ENCODE peak calls at places on chromosomes 6 and 20, in five cellular contexts. Y is A673, J is aorta, G is tibial nerve, B is mesenchymal stem cell. C is an unnamed sample.

GRCh38 chr6:143400258-143401059 is 50.0 kb downstream of the ADAT2 start:
- DNase-seq in Y (peak; percentile 12), J (peak; percentile 62), G (peak; percentile 11), B (no peak), C (no peak)

GRCh38 chr6:148323344-148323743 is 19.3 kb upstream of the SASH1 start:
- DNase-seq in Y (no peak), J (no peak), G (no peak), B (peak; percentile 75), C (no peak)

GRCh38 chr6:141677598-141678211 is 455.0 kb upstream of the GJE1 start:
- DNase-seq in Y (peak; percentile 76), J (no peak), G (no peak), B (peak; percentile 51), C (no peak)

GRCh38 chr20:1822564-1823420 is 72.4 kb upstream of the SIRPA start:
- DNase-seq in Y (no peak), J (no peak), G (no peak), B (peak; percentile 77), C (no peak)

GRCh38 chr20:16530201-16530681 is 43.0 kb downstream of the KIF16B start:
- DNase-seq in Y (no peak), J (no peak), G (no peak), B (peak; percentile 87), C (no peak)

GRCh38 chr20:50274570-50275430 is 84.2 kb downstream of the CEBPB start:
- DNase-seq in Y (no peak), J (peak; percentile 95), G (peak; percentile 51), B (no peak), C (no peak)

GRCh38 chr20:5001174-5002076 is at the start of gene SLC23A2:
- DNase-seq in Y (peak; percentile 59), J (peak; percentile 53), G (no peak), B (peak; percentile 36), C (peak; percentile 51)

GRCh38 chr6:166056637-166057036 is 111.0 kb downstream of the TBXT start:
- DNase-seq in Y (no peak), J (peak; percentile 70), G (no peak), B (no peak), C (no peak)

GRCh38 chr20:32441638-32442037 is 83.5 kb downstream of the ASXL1 start:
- DNase-seq in Y (no peak), J (no peak), G (no peak), B (no peak), C (no peak)

GRCh38 chr6:157034433-157035230 is 257.5 kb downstream of the ARID1B start:
- DNase-seq in Y (peak; percentile 74), J (no peak), G (no peak), B (peak; percentile 61), C (no peak)
- H3K27ac ChIP-seq in Y (no peak overlapping the region), J (no peak overlapping the region), G (no peak overlapping the region), B (no peak overlapping the region), C (no peak overlapping the region)

GRCh38 chr20:44621939-44622338 is 29.6 kb downstream of the ADA start:
- DNase-seq in Y (no peak), J (no peak), G (no peak), B (no peak), C (no peak)
- H3K27me3 ChIP-seq in Y (no peaks in the 10 kb centered on the region), J (no peaks in the 10 kb centered on the region), G (no peaks in the 10 kb centered on the region), B (no peaks in the 10 kb centered on the region), C (no peaks in the 10 kb centered on the region)

DNA sequence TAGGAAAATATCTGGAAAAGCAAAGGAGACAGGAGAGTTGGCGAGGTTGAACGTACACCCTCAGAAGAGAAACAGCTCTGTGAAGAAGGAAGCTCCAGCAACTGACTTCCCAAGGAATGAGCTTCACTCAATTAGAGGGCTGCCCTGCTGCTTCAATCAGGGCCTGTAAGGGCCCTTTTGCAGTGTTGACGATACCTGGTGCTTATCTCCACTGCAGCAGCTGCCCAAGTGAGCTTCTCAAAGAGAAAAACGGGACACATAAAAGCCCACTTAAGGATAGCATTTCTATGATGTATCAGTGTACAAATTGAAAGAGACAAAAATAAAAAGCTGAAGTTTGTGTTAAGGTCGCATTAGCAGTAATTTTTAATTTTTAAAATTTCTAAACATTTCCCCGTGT is 16.4 kb downstream of the SEC63 start:
- DNase-seq in Y (no peak), J (no peak), G (no peak), B (no peak), C (no peak)
- H3K9me3 ChIP-seq in Y (no peaks in the 10 kb centered on the region), J (no peaks in the 10 kb centered on the region), G (no peaks in the 10 kb centered on the region), B (no peaks in the 10 kb centered on the region), C (no peaks in the 10 kb centered on the region)

GRCh38 chr20:59145926-59146800 is 17.5 kb upstream of the ZNF831 start:
- DNase-seq in Y (no peak), J (no peak), G (no peak), B (no peak), C (peak; percentile 53)
- H3K27ac ChIP-seq in Y (no peak overlapping the region), J (no peak overlapping the region), G (peak overlapping the region; percentile 45), B (no peak overlapping the region), C (peak overlapping the region; percentile 70)

DNA sequence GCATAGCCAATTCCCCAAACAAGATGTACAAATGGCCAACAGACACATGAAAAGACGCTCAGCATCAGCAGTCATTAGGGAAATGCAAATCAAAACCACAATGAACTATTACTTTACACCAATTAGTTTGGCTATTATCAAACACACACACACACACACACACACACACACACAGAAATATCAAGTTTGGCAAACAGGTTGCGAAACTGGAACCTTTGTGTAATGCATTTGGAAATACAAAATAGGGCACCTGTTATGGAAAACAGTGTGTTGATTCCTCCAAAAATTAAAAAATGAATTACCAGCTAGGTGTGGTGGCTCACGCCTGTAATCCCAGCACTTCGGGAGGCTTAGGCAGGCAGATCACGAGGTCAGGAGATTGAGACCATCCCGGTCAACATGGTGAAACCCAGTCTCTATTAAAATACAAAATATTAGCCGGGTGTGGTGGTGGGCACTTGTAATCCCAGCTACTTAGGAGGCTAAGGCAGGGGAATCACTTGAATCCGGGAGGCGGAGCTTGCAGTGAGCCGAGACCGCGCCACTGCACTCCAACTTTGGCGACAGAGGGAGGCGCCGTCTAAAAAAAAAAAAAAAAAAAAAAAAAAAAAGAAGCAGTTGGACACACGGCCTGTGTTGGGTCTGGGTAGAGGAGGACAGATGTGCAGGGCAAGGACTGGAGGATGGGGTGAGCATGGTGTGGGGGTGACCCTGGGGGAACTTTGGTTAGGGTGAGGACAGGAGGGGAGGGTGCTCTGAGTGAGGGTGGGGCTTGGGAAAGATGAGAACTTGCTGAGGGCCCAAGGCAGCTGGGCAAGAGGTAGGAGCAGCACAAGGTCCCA is 23.8 kb downstream of the HLA-F start:
- DNase-seq in Y (no peak), J (no peak), G (no peak), B (no peak), C (no peak)
- H3K27me3 ChIP-seq in Y (peaks cover 21% of the 10 kb centered on the region), J (no peaks in the 10 kb centered on the region), G (no peaks in the 10 kb centered on the region), B (no peaks in the 10 kb centered on the region), C (no peaks in the 10 kb centered on the region)

GRCh38 chr6:26032387-26033131 is 54.7 kb upstream of the HFE start:
- DNase-seq in Y (peak; percentile 75), J (peak; percentile 59), G (no peak), B (peak; percentile 58), C (no peak)
- H3K9me3 ChIP-seq in Y (no peaks in the 10 kb centered on the region), J (no peaks in the 10 kb centered on the region), G (no peaks in the 10 kb centered on the region), B (no peaks in the 10 kb centered on the region), C (no peaks in the 10 kb centered on the region)